ENCODE peak calls at places on chromosomes 2 and 18, in four cellular contexts. V, X, C and H are unnamed samples.

GRCh38 chr2:61937098-61937497 is 31.6 kb downstream of the COMMD1 start:
- DNase-seq in V (no peak), X (no peak), C (no peak), H (no peak)

GRCh38 chr2:196372811-196373664 is 201.7 kb upstream of the STK17B start:
- DNase-seq in V (no peak), X (no peak), C (no peak), H (no peak)

GRCh38 chr2:126571403-126571802 is 84.6 kb upstream of the GYPC start:
- DNase-seq in V (no peak), X (no peak), C (no peak), H (no peak)

GRCh38 chr2:150866431-150866830 is 379.0 kb upstream of the RND3 start:
- DNase-seq in V (no peak), X (no peak), C (no peak), H (no peak)

GRCh38 chr2:153819501-153819900 is 52.2 kb upstream of the GALNT13 start:
- DNase-seq in V (no peak), X (no peak), C (no peak), H (no peak)

GRCh38 chr18:62877448-62878221 is 162.3 kb downstream of the PHLPP1 start:
- DNase-seq in V (no peak), X (no peak), C (no peak), H (no peak)

GRCh38 chr18:23257686-23258565 is 122.6 kb downstream of the CABLES1 start:
- DNase-seq in V (no peak), X (no peak), C (no peak), H (no peak)

GRCh38 chr2:74822771-74823283 is 11.1 kb upstream of the HK2 start:
- DNase-seq in V (no peak), X (no peak), C (no peak), H (no peak)